ENCODE peak calls at places on chromosomes 13 and 19, in nine cellular contexts. H, Q, C, P, W, Z, M, O and Y are unnamed samples. For H3K9me3, the result is how much of the 10 kb centered on the place peaks cover.

GRCh38 chr19:17938092-17938845 is 5.5 kb downstream of the CCDC124 start:
- DNase-seq in C (peak), Q (peak), Z (peak), O (peak), M (peak), W (peak), P (peak), H (peak), Y (peak)

GRCh38 chr13:101150998-101151397 is 265.3 kb downstream of the NALCN start:
- DNase-seq in H (peak), C (no peak), Z (peak), O (no peak), W (no peak), M (no peak), P (no peak), Q (no peak), Y (no peak)

GRCh38 chr13:75091707-75092106 is 390.3 kb downstream of the TBC1D4 start:
- DNase-seq in C (peak), M (no peak), W (no peak), P (no peak), Q (no peak), O (no peak), H (no peak), Z (no peak), Y (no peak)

GRCh38 chr19:55402509-55402908 is 5.1 kb downstream of the UBE2S start:
- DNase-seq in Q (no peak), P (no peak), H (no peak), M (no peak), O (no peak), Z (no peak), C (no peak), W (no peak), Y (no peak)

GRCh38 chr19:18606281-18607221 is at the start of gene CRLF1:
- DNase-seq in O (no peak), W (no peak), Q (no peak), P (peak), M (no peak), Z (no peak), H (no peak), C (no peak), Y (no peak)

GRCh38 chr13:98174995-98175394 is 2.1 kb downstream of the RNF113B start:
- DNase-seq in Q (no peak), H (peak), Z (no peak), W (no peak), P (no peak), M (no peak), O (no peak), C (no peak), Y (no peak)

GRCh38 chr13:78194904-78195639 is 276.4 kb upstream of the EDNRB start:
- DNase-seq in P (no peak), Z (no peak), O (no peak), M (no peak), Q (no peak), C (no peak), W (no peak), H (peak), Y (no peak)

GRCh38 chr13:27151798-27152599 is 19.6 kb downstream of the USP12 start:
- DNase-seq in H (no peak), Z (no peak), W (no peak), P (no peak), Q (no peak), M (no peak), C (no peak), O (no peak), Y (no peak)

GRCh38 chr13:21657538-21657937 is 13.3 kb upstream of the FGF9 start:
- DNase-seq in P (no peak), M (no peak), W (no peak), H (peak), Q (no peak), C (no peak), O (no peak), Z (no peak), Y (no peak)

GRCh38 chr13:111595791-111596190 is 275.3 kb downstream of the TEX29 start:
- DNase-seq in H (no peak), M (no peak), Q (no peak), W (no peak), C (no peak), O (no peak), Z (no peak), P (no peak), Y (no peak)
- H3K9me3 ChIP-seq in H (under half), M (under half), Q (under half), W (under half), C (under half), O (under half), Z (under half), P (under half), Y (under half)

GRCh38 chr19:6822311-6822670 is 49.8 kb downstream of the VAV1 start:
- DNase-seq in W (no peak), O (no peak), Q (no peak), C (no peak), P (no peak), H (no peak), Z (no peak), M (no peak), Y (no peak)
- H3K9me3 ChIP-seq in W (under half), O (under half), Q (under half), C (under half), P (under half), H (under half), Z (under half), M (under half), Y (under half)

GRCh38 chr19:21970466-21970865 is 40.3 kb downstream of the ZNF208 start:
- DNase-seq in P (no peak), O (no peak), C (no peak), Z (no peak), W (no peak), M (no peak), H (no peak), Q (no peak), Y (no peak)
- H3K9me3 ChIP-seq in P (under half), O (half or more), C (under half), Z (under half), W (under half), M (under half), H (under half), Q (under half), Y (half or more)

GRCh38 chr19:58000677-58001076 is 1.9 kb downstream of the ZNF606 start:
- DNase-seq in H (no peak), W (no peak), Q (no peak), Z (no peak), C (no peak), M (no peak), O (no peak), P (no peak), Y (no peak)

GRCh38 chr19:58003153-58003828 is 671 bp upstream of the ZNF606 start:
- DNase-seq in Q (no peak), Z (peak), H (peak), P (no peak), W (no peak), C (no peak), M (no peak), O (no peak), Y (no peak)

GRCh38 chr19:58001895-58002369 is 688 bp downstream of the ZNF606 start:
- DNase-seq in C (no peak), Z (no peak), O (no peak), P (no peak), W (peak), H (no peak), M (no peak), Q (no peak), Y (no peak)

GRCh38 chr19:58007285-58007684 is 4.7 kb upstream of the ZNF606 start:
- DNase-seq in Z (no peak), O (no peak), C (no peak), Q (no peak), P (no peak), H (no peak), M (no peak), W (peak), Y (no peak)

GRCh38 chr19:58002384-58003152 is at the start of gene ZNF606:
- DNase-seq in P (peak), O (peak), M (peak), H (peak), C (peak), Q (peak), Z (peak), W (peak), Y (peak)
- H3K9me3 ChIP-seq in P (under half), O (half or more), M (under half), H (under half), C (under half), Q (under half), Z (under half), W (half or more), Y (under half)

DNA sequence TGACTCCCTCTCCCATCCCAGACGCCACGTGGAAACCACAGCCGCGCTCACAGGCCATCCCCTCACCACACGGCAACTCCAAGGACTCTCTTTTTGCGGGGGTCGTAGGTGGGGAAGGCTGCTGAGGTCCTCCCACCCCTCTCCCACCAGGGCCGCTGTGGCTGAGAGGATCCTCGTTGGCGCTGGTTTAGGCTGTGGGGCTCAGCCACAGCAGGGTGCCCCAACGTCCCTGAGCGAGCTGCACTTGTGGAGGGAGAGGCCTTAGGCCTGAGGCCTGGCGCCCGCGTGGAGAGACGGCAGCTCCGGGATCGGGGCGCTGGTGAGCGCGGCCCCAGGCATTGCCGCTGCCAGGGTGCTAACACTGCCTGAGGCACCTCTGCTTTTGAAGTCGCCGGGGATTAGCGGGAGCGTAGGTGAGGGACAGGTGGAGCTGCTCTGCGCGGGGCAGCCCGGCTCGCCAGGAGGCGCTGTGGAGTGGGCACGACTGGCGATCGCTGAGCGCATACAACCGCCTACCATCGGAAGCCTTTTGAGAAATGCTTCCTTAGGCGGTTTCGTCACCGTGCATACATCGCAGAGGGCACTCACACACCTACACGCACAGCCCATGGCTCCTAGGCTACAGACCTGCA is 9.0 kb downstream of the ZSCAN1 start:
- DNase-seq in M (no peak), Q (no peak), C (no peak), P (no peak), H (no peak), O (no peak), W (no peak), Z (peak), Y (no peak)
- H3K9me3 ChIP-seq in M (under half), Q (under half), C (under half), P (under half), H (under half), O (half or more), W (under half), Z (under half), Y (under half)

DNA sequence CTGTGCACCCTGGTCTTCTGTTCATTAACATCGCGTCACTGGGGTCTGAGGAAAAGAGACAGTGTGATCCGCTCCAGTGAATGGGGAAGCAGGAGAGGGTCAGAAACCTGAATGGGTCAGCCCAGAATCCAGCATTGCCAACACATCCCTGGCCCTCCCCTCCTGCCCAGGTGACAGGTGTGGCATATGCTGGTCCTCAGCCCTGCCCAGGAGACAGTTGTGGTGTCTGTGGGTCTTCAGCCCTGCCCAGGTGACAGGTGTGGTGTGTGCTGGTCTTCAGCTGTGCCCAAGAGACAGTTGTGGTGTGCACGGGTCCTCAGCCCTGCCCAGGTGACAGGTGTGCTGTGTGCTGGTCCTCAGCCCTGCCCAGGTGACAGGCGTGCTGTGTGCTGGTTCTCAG is 8.0 kb downstream of the TFDP1 start:
- DNase-seq in M (no peak), O (peak), W (peak), P (no peak), Z (no peak), Q (no peak), H (peak), C (no peak), Y (peak)
- H3K9me3 ChIP-seq in M (under half), O (under half), W (under half), P (under half), Z (under half), Q (under half), H (under half), C (under half), Y (under half)

GRCh38 chr19:23311551-23311950 is 61.4 kb upstream of the ZNF724 start:
- DNase-seq in Q (no peak), W (no peak), P (no peak), M (no peak), C (no peak), H (no peak), Z (no peak), O (no peak), Y (no peak)

GRCh38 chr19:23312515-23312914 is 62.3 kb upstream of the ZNF724 start:
- DNase-seq in P (no peak), O (no peak), Z (no peak), Q (no peak), W (no peak), C (no peak), M (no peak), H (no peak), Y (no peak)

GRCh38 chr19:23313196-23313595 is 63.0 kb upstream of the ZNF724 start:
- DNase-seq in W (no peak), H (no peak), M (no peak), O (no peak), Z (no peak), C (no peak), Q (no peak), P (no peak), Y (no peak)

GRCh38 chr19:23310729-23311211 is 60.6 kb upstream of the ZNF724 start:
- DNase-seq in Z (no peak), O (no peak), C (no peak), W (no peak), Q (no peak), M (no peak), P (no peak), H (no peak), Y (no peak)

GRCh38 chr19:23309926-23310325 is 59.7 kb upstream of the ZNF724 start:
- DNase-seq in O (no peak), H (no peak), Z (no peak), P (no peak), M (no peak), W (no peak), C (no peak), Q (no peak), Y (no peak)
- H3K9me3 ChIP-seq in O (under half), H (under half), Z (under half), P (under half), M (under half), W (under half), C (under half), Q (under half), Y (under half)

DNA sequence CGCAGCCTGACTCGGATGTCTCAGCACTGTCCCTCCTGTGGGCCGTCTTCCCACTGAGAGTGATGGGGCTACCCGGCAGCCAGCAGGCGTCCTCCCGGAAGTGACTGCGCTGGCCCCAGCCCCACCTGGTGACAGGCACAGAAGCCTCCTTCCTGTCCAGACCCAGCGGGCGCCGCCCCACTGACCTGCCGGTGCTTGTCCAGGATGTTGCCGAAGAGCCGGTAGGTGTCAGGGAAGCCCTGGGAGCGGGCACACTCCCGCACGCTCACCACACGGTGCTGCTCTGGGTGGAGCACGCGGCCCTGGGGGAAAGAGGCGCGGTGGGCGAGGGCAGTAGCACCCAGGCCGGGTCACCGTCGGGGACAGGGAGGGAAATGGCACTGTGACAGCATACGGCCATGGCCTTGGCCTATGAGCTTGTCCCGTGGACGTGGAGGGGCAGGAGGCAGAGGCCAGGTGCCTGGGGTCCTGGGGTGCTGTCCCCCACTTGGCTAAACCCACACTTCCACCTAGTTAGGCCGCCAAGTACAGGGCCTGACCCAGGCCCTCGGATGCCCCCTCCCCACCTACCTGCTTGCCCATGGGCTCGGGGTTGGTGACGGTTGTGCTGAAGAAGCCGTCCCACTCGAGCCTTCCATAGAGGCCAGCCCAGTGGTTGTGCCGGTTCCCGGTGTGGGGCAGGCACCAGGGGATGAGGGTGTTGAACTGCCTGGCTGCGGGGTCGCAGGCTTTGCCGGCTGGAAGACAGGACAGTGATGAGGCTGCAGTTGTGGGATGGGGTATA is 16.0 kb upstream of the EIF3G start:
- DNase-seq in H (no peak), O (no peak), Z (no peak), P (no peak), Q (no peak), W (no peak), C (no peak), M (no peak), Y (no peak)
- H3K9me3 ChIP-seq in H (under half), O (under half), Z (under half), P (under half), Q (under half), W (under half), C (under half), M (under half), Y (under half)

GRCh38 chr19:3106509-3107141 is 12.5 kb downstream of the GNA11 start:
- DNase-seq in M (peak), O (no peak), W (no peak), H (no peak), P (no peak), C (no peak), Z (no peak), Q (no peak), Y (no peak)
- H3K9me3 ChIP-seq in M (under half), O (under half), W (under half), H (under half), P (under half), C (under half), Z (under half), Q (under half), Y (under half)

GRCh38 chr19:22503524-22503923 is 81.4 kb upstream of the ZNF98 start:
- DNase-seq in C (no peak), M (no peak), P (no peak), H (no peak), Q (no peak), O (no peak), Z (no peak), W (no peak), Y (no peak)
- H3K9me3 ChIP-seq in C (under half), M (under half), P (under half), H (under half), Q (under half), O (under half), Z (under half), W (under half), Y (under half)